ENCODE peak calls at places on chromosomes 3 and 15, in six cellular contexts. One of them, this sample, is unnamed.

GRCh38 chr3:31166249-31166885 is 271.9 kb upstream of the GADL1 start:
- DNase-seq in CD8-positive, alpha-beta T cell: no peak
- DNase-seq in transverse colon: peak
- DNase-seq in BJ: peak
- DNase-seq in Panc1: peak
- DNase-seq in CD4-positive, alpha-beta memory T cell: no peak
- DNase-seq in this sample: no peak

GRCh38 chr3:195238626-195239118 is 32.3 kb downstream of the XXYLT1 start:
- DNase-seq in CD8-positive, alpha-beta T cell: no peak
- DNase-seq in transverse colon: peak
- DNase-seq in BJ: no peak
- DNase-seq in Panc1: no peak
- DNase-seq in CD4-positive, alpha-beta memory T cell: no peak
- DNase-seq in this sample: peak

GRCh38 chr3:138440137-138440536 is 5.7 kb downstream of the ESYT3 start:
- DNase-seq in CD8-positive, alpha-beta T cell: no peak
- DNase-seq in transverse colon: no peak
- DNase-seq in BJ: no peak
- DNase-seq in Panc1: no peak
- DNase-seq in CD4-positive, alpha-beta memory T cell: no peak
- DNase-seq in this sample: no peak

GRCh38 chr15:56732135-56732880 is 1.0 kb downstream of the ZNF280D start:
- DNase-seq in CD8-positive, alpha-beta T cell: no peak
- DNase-seq in transverse colon: peak
- DNase-seq in BJ: peak
- DNase-seq in Panc1: no peak
- DNase-seq in CD4-positive, alpha-beta memory T cell: no peak
- DNase-seq in this sample: peak

GRCh38 chr15:93759626-93760025 is 471.7 kb upstream of the MCTP2 start:
- DNase-seq in CD8-positive, alpha-beta T cell: no peak
- DNase-seq in transverse colon: no peak
- DNase-seq in BJ: no peak
- DNase-seq in Panc1: no peak
- DNase-seq in CD4-positive, alpha-beta memory T cell: no peak
- DNase-seq in this sample: no peak

GRCh38 chr15:39580630-39581500 is at the start of gene THBS1:
- DNase-seq in CD8-positive, alpha-beta T cell: peak
- DNase-seq in transverse colon: peak
- DNase-seq in BJ: peak
- DNase-seq in Panc1: no peak
- DNase-seq in CD4-positive, alpha-beta memory T cell: peak
- DNase-seq in this sample: peak

GRCh38 chr3:4766263-4766662 is 213.0 kb upstream of the BHLHE40 start:
- DNase-seq in CD8-positive, alpha-beta T cell: no peak
- DNase-seq in transverse colon: no peak
- DNase-seq in BJ: no peak
- DNase-seq in Panc1: no peak
- DNase-seq in CD4-positive, alpha-beta memory T cell: no peak
- DNase-seq in this sample: no peak

GRCh38 chr3:179181993-179182551 is 33.9 kb downstream of the PIK3CA start:
- DNase-seq in CD8-positive, alpha-beta T cell: no peak
- DNase-seq in transverse colon: no peak
- DNase-seq in BJ: no peak
- DNase-seq in Panc1: no peak
- DNase-seq in CD4-positive, alpha-beta memory T cell: no peak
- DNase-seq in this sample: no peak

GRCh38 chr3:167650459-167650858 is 3.3 kb downstream of the WDR49 start:
- DNase-seq in CD8-positive, alpha-beta T cell: no peak
- DNase-seq in transverse colon: no peak
- DNase-seq in BJ: no peak
- DNase-seq in Panc1: no peak
- DNase-seq in CD4-positive, alpha-beta memory T cell: no peak
- DNase-seq in this sample: no peak

GRCh38 chr3:117587416-117587815 is 877.8 kb downstream of the TUSC7 start:
- DNase-seq in CD8-positive, alpha-beta T cell: no peak
- DNase-seq in transverse colon: no peak
- DNase-seq in BJ: no peak
- DNase-seq in Panc1: no peak
- DNase-seq in CD4-positive, alpha-beta memory T cell: no peak
- DNase-seq in this sample: no peak

GRCh38 chr15:95032181-95032580 is 800.8 kb downstream of the MCTP2 start:
- DNase-seq in CD8-positive, alpha-beta T cell: no peak
- DNase-seq in transverse colon: no peak
- DNase-seq in BJ: no peak
- DNase-seq in Panc1: no peak
- DNase-seq in CD4-positive, alpha-beta memory T cell: no peak
- DNase-seq in this sample: no peak

GRCh38 chr3:24287728-24288450 is 206.8 kb downstream of the THRB start:
- DNase-seq in CD8-positive, alpha-beta T cell: no peak
- DNase-seq in transverse colon: peak
- DNase-seq in BJ: no peak
- DNase-seq in Panc1: no peak
- DNase-seq in CD4-positive, alpha-beta memory T cell: no peak
- DNase-seq in this sample: no peak

GRCh38 chr3:160665784-160666526 is 11.0 kb upstream of the ARL14 start:
- DNase-seq in CD8-positive, alpha-beta T cell: no peak
- DNase-seq in transverse colon: peak
- DNase-seq in BJ: peak
- DNase-seq in Panc1: no peak
- DNase-seq in CD4-positive, alpha-beta memory T cell: no peak
- DNase-seq in this sample: peak

GRCh38 chr3:42497009-42497731 is 5.3 kb upstream of the VIPR1 start:
- DNase-seq in CD8-positive, alpha-beta T cell: no peak
- DNase-seq in transverse colon: no peak
- DNase-seq in BJ: peak
- DNase-seq in Panc1: no peak
- DNase-seq in CD4-positive, alpha-beta memory T cell: no peak
- DNase-seq in this sample: peak

GRCh38 chr3:137105277-137105977 is 147.6 kb downstream of the IL20RB start:
- DNase-seq in CD8-positive, alpha-beta T cell: no peak
- DNase-seq in transverse colon: no peak
- DNase-seq in BJ: peak
- DNase-seq in Panc1: peak
- DNase-seq in CD4-positive, alpha-beta memory T cell: peak
- DNase-seq in this sample: peak

GRCh38 chr3:160618363-160618762 is 53.0 kb upstream of the KPNA4 start:
- DNase-seq in CD8-positive, alpha-beta T cell: no peak
- DNase-seq in transverse colon: no peak
- DNase-seq in BJ: no peak
- DNase-seq in Panc1: no peak
- DNase-seq in CD4-positive, alpha-beta memory T cell: no peak
- DNase-seq in this sample: no peak

DNA sequence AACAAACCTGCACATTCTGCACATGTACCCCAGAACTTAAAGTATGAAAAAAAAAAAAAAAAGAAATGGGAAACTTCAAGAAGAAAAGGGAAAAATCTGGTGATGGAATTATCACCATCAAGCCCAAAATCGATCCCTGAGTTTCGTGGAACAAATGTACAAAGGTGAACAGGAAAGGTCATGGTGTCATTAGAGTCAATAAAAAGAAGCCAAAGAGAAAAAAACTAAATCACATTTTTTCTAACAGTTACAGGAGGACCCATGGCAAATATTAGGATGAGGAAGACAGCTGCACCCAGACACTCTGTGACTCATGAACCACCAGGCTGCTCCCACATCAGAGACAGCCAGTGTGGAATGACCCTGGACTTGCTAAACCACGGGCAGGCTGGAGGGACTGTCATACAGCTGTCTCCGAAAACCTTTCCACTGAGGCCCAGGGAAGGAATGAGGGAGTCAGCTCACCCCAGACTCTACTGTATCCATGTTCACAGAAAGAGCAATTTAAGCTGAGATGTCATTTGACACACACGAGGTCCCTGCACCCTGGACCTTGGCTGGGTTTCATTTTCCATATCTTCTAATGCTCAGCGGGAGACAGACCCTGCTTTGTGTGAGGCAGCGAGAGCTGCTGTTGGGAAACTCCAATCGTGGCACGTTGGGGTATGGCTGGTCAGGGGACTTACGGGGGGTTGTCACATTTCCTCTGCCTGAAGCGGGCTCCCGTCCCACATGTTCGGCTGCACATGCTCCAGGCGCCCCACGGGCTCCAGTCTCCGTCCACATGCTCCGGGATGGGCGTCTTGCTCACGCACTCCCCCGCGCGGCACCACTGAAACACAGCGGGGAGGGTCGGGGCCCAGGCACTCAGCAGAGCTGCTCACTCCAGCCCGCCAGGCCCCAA is 210.2 kb downstream of the ADAMTS17 start:
- DNase-seq in CD8-positive, alpha-beta T cell: no peak
- DNase-seq in transverse colon: peak
- DNase-seq in BJ: no peak
- DNase-seq in Panc1: no peak
- DNase-seq in CD4-positive, alpha-beta memory T cell: no peak
- DNase-seq in this sample: peak
- H3K4me3 ChIP-seq in CD8-positive, alpha-beta T cell: no peak
- H3K4me3 ChIP-seq in transverse colon: no peak
- H3K4me3 ChIP-seq in BJ: no peak
- H3K4me3 ChIP-seq in Panc1: peak
- H3K4me3 ChIP-seq in CD4-positive, alpha-beta memory T cell: peak
- H3K4me3 ChIP-seq in this sample: no peak

DNA sequence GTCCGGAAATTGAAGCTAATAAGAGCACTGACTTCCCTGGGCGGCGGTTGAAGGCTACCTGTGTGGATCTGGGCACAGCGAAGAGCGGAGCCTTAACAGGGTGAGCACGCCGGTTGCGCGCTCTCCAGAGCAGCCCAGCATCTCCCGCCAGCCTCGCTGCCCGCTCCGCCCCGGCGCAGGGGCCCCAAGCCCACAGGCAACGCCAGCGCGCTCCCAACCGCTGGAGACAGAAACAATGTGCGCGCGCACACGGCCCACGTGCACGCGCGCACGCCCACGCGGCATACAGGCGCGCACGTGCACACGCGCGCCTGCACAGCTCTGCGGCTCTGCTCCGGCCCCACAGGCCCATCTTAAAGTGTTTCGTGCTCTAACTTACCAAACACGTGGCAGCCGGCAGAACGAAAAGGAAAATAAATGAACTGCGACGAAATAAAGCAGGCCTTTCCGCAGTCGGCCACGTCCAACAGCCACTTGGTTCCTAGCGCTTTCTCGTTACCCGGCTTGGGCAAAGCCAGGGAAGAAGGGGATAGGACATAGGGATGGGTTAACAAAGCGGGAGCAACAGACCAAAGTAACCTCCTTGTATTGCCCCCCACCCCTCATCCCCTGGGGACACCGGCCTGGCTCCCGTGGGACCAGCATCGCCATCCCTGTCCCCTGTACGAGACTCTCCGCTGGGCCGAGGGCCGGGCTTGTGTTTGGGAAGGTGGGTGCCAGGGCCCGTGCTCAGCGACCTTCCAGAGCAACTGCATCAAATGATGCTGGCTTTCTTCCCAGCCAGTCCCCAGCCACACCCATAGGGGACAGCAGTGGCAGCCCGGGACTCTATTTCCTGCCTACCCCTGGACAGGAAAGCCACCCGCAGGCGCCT is 203.7 kb downstream of the ABHD5 start:
- DNase-seq in CD8-positive, alpha-beta T cell: no peak
- DNase-seq in transverse colon: peak
- DNase-seq in BJ: no peak
- DNase-seq in Panc1: no peak
- DNase-seq in CD4-positive, alpha-beta memory T cell: no peak
- DNase-seq in this sample: peak
- H3K4me3 ChIP-seq in CD8-positive, alpha-beta T cell: peak
- H3K4me3 ChIP-seq in transverse colon: peak
- H3K4me3 ChIP-seq in BJ: peak
- H3K4me3 ChIP-seq in Panc1: peak
- H3K4me3 ChIP-seq in CD4-positive, alpha-beta memory T cell: peak
- H3K4me3 ChIP-seq in this sample: peak

GRCh38 chr15:70093481-70094309 is 4.0 kb downstream of the TLE3 start:
- DNase-seq in CD8-positive, alpha-beta T cell: no peak
- DNase-seq in transverse colon: peak
- DNase-seq in BJ: no peak
- DNase-seq in Panc1: no peak
- DNase-seq in CD4-positive, alpha-beta memory T cell: no peak
- DNase-seq in this sample: peak
- H3K4me3 ChIP-seq in CD8-positive, alpha-beta T cell: no peak
- H3K4me3 ChIP-seq in transverse colon: peak
- H3K4me3 ChIP-seq in BJ: no peak
- H3K4me3 ChIP-seq in Panc1: peak
- H3K4me3 ChIP-seq in CD4-positive, alpha-beta memory T cell: no peak
- H3K4me3 ChIP-seq in this sample: peak

DNA sequence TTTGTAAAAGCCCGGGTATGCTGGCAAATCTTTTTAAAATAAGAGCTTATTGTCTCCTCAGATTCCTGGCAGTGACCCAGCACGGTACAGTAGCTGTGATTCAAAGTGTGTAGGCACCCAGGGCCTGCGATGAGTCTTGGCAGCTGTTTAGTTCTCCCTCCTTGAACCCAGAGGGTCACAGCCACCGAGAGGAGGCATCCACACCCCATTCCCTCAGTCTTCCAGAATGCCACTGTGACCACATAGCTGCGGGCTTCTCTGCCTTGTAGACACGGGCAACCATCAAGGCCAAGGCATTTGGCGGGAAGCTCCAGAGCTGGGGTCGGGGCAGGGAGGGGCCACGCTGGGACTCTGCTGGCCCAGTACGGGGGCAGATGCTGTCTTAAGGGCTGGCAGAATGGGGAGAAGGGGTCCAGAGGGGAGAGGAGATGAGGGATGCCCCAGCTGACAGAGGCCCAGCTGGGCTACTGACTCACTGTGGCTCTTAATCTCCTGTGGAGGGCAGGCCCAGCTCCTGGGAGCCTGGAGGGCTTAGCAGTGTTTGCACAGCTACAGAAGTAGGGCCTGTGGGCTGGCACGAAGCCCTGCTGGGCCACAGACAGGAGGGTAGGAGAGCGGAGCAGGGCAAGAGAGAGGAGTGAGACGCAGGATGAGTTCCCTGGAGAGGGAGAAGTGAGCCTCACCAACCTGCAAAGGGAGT is 68.8 kb upstream of the DLG1 start:
- DNase-seq in CD8-positive, alpha-beta T cell: no peak
- DNase-seq in transverse colon: no peak
- DNase-seq in BJ: no peak
- DNase-seq in Panc1: no peak
- DNase-seq in CD4-positive, alpha-beta memory T cell: no peak
- DNase-seq in this sample: no peak
- H3K4me3 ChIP-seq in CD8-positive, alpha-beta T cell: no peak
- H3K4me3 ChIP-seq in transverse colon: no peak
- H3K4me3 ChIP-seq in BJ: no peak
- H3K4me3 ChIP-seq in Panc1: no peak
- H3K4me3 ChIP-seq in CD4-positive, alpha-beta memory T cell: no peak
- H3K4me3 ChIP-seq in this sample: no peak

GRCh38 chr3:81444817-81445460 is 316.5 kb downstream of the GBE1 start:
- DNase-seq in CD8-positive, alpha-beta T cell: no peak
- DNase-seq in transverse colon: no peak
- DNase-seq in BJ: no peak
- DNase-seq in Panc1: no peak
- DNase-seq in CD4-positive, alpha-beta memory T cell: no peak
- DNase-seq in this sample: no peak
- H3K4me3 ChIP-seq in CD8-positive, alpha-beta T cell: no peak
- H3K4me3 ChIP-seq in transverse colon: no peak
- H3K4me3 ChIP-seq in BJ: no peak
- H3K4me3 ChIP-seq in Panc1: no peak
- H3K4me3 ChIP-seq in CD4-positive, alpha-beta memory T cell: no peak
- H3K4me3 ChIP-seq in this sample: no peak

GRCh38 chr3:172218350-172219323 is 179.3 kb downstream of the FNDC3B start:
- DNase-seq in CD8-positive, alpha-beta T cell: no peak
- DNase-seq in transverse colon: no peak
- DNase-seq in BJ: no peak
- DNase-seq in Panc1: no peak
- DNase-seq in CD4-positive, alpha-beta memory T cell: no peak
- DNase-seq in this sample: no peak
- H3K4me3 ChIP-seq in CD8-positive, alpha-beta T cell: no peak
- H3K4me3 ChIP-seq in transverse colon: no peak
- H3K4me3 ChIP-seq in BJ: no peak
- H3K4me3 ChIP-seq in Panc1: no peak
- H3K4me3 ChIP-seq in CD4-positive, alpha-beta memory T cell: no peak
- H3K4me3 ChIP-seq in this sample: no peak